ENCODE peak calls at places on chromosome 1, in five cellular contexts. E is iris pigment epithelial cell, Z is NT2/D1, P is NCI-H345, Y is NCI-H1436. D is an unnamed sample.

GRCh38 chr1:151759241-151759640 is 4.1 kb downstream of the MRPL9 start:
- DNase-seq in Y (no peak), E (no peak), Z (no peak), P (no peak), D (no peak)

GRCh38 chr1:101996830-101997485 is at the start of gene OLFM3:
- DNase-seq in Z (peak; percentile 59), P (peak; percentile 72), E (peak; percentile 9), Y (no peak), D (no peak)

GRCh38 chr1:64981602-64981981 is 15.2 kb upstream of the JAK1 start:
- DNase-seq in P (no peak), E (no peak), Y (no peak), Z (no peak), D (no peak)

GRCh38 chr1:876428-876827 is 47.3 kb upstream of the SAMD11 start:
- DNase-seq in P (no peak), Z (no peak), Y (no peak), E (no peak), D (no peak)

GRCh38 chr1:33346921-33347649 is 26.2 kb upstream of the A3GALT2 start:
- DNase-seq in E (peak; percentile 96), Y (no peak), P (no peak), Z (no peak), D (peak; percentile 27)

GRCh38 chr1:167239257-167239656 is 18.6 kb downstream of the POU2F1 start:
- DNase-seq in Z (no peak), Y (no peak), E (no peak), P (no peak), D (no peak)

GRCh38 chr1:175600721-175601440 is 142.5 kb downstream of the TNR start:
- DNase-seq in Y (no peak), Z (no peak), E (no peak), P (no peak), D (no peak)

GRCh38 chr1:203307690-203308126 is 2.4 kb downstream of the BTG2 start:
- DNase-seq in E (no peak), Z (no peak), P (no peak), Y (no peak), D (no peak)

GRCh38 chr1:54969879-54970278 is 10.5 kb upstream of the TMEM61 start:
- DNase-seq in P (no peak), E (no peak), Z (no peak), Y (no peak), D (no peak)

GRCh38 chr1:230832466-230832865 is 35.9 kb downstream of the C1orf198 start:
- DNase-seq in P (no peak), E (no peak), Y (no peak), Z (no peak), D (no peak)

GRCh38 chr1:13548281-13548680 is 34.5 kb upstream of the LRRC38 start:
- DNase-seq in E (no peak), P (no peak), Z (no peak), Y (no peak), D (no peak)

GRCh38 chr1:19315378-19316206 is 3.5 kb downstream of the SLC66A1 start:
- DNase-seq in Z (no peak), P (no peak), Y (no peak), E (peak; percentile 58), D (no peak)

GRCh38 chr1:200558866-200559459 is 61.6 kb downstream of the KIF14 start:
- DNase-seq in P (peak; percentile 9), E (peak; percentile 73), Y (no peak), Z (peak; percentile 44), D (peak; percentile 18)

GRCh38 chr1:19124273-19124672 is 85.8 kb downstream of the UBR4 start:
- DNase-seq in Y (no peak), E (no peak), P (no peak), Z (no peak), D (no peak)

GRCh38 chr1:150089846-150090520 is 22.4 kb downstream of the VPS45 start:
- DNase-seq in E (no peak), Z (no peak), P (no peak), Y (no peak), D (no peak)

GRCh38 chr1:239757711-239758110 is 334.0 kb upstream of the FMN2 start:
- DNase-seq in Z (no peak), P (no peak), Y (no peak), E (no peak), D (no peak)